ENCODE peak calls at places on chromosomes 6 and 20, in ten cellular contexts. P is CD4-positive, alpha-beta T cell; F is AG04450; Y is RWPE1; N is tibial nerve; T is tibial artery; X is ovary; Z is CD8-positive, alpha-beta T cell; U is cardiac muscle cell; Q is brain microvascular endothelial cell. W is an unnamed sample.

GRCh38 chr20:23147964-23148720 is 62.0 kb upstream of the CD93 start:
- DNase-seq in U (no peak), Y (no peak), P (no peak), N (peak; percentile 50), F (no peak), X (no peak), Z (no peak), T (peak; percentile 91), Q (peak; percentile 73), W (peak; percentile 87)

GRCh38 chr6:36760685-36761435 is 63.2 kb downstream of the RAB44 start:
- DNase-seq in X (no peak), U (no peak), N (no peak), P (no peak), F (no peak), Z (no peak), Q (no peak), Y (no peak), T (no peak), W (no peak)

GRCh38 chr6:166942393-166943168 is 13.8 kb downstream of the RNASET2 start:
- DNase-seq in N (no peak), X (no peak), Y (no peak), Q (no peak), T (no peak), Z (no peak), F (no peak), U (no peak), P (peak; percentile 54), W (no peak)

GRCh38 chr6:5749016-5749665 is 257.6 kb downstream of the NRN1 start:
- DNase-seq in N (no peak), Y (no peak), X (no peak), Q (no peak), F (no peak), T (no peak), Z (no peak), U (no peak), P (no peak), W (no peak)

GRCh38 chr6:125153541-125154183 is at the start of gene TPD52L1:
- DNase-seq in T (peak; percentile 92), F (no peak), U (peak; percentile 92), Q (peak; percentile 39), P (peak; percentile 24), N (peak; percentile 60), Z (peak; percentile 39), Y (peak; percentile 84), X (peak; percentile 81), W (peak; percentile 83)

GRCh38 chr20:25355866-25356265 is 34.8 kb downstream of the ABHD12 start:
- DNase-seq in P (no peak), Y (no peak), U (no peak), N (no peak), Z (no peak), X (no peak), Q (no peak), T (no peak), F (no peak), W (no peak)

GRCh38 chr6:16276991-16277981 is 38.9 kb downstream of the GMPR start:
- DNase-seq in N (peak; percentile 12), Z (no peak), U (peak; percentile 92), P (no peak), T (peak; percentile 94), X (peak; percentile 74), Y (peak; percentile 91), F (peak; percentile 55), Q (peak; percentile 91), W (peak; percentile 84)

GRCh38 chr6:70669133-70669532 is 1.4 kb downstream of the SMAP1 start:
- DNase-seq in U (no peak), Y (peak; percentile 40), Z (no peak), P (no peak), T (no peak), N (no peak), Q (no peak), X (no peak), F (no peak), W (no peak)

GRCh38 chr20:16017656-16018055 is 555.6 kb downstream of the KIF16B start:
- DNase-seq in P (no peak), Z (no peak), Q (no peak), F (no peak), T (no peak), U (no peak), X (no peak), N (no peak), Y (no peak), W (no peak)

GRCh38 chr6:16727996-16728395 is 33.3 kb downstream of the ATXN1 start:
- DNase-seq in Q (no peak), Z (no peak), Y (no peak), F (no peak), U (no peak), P (no peak), N (no peak), T (no peak), X (no peak), W (no peak)

GRCh38 chr6:28368522-28368921 is 18.8 kb downstream of the ZKSCAN3 start:
- DNase-seq in Z (no peak), Q (no peak), N (no peak), F (no peak), Y (no peak), P (no peak), U (no peak), T (no peak), X (no peak), W (no peak)

GRCh38 chr6:36545767-36546663 is 1.3 kb downstream of the STK38 start:
- DNase-seq in U (peak; percentile 51), T (no peak), P (peak; percentile 5), Y (peak; percentile 28), Q (peak; percentile 7), X (peak; percentile 25), Z (no peak), N (no peak), F (no peak), W (no peak)

GRCh38 chr20:2162125-2162822 is 60.6 kb downstream of the STK35 start:
- DNase-seq in T (peak; percentile 41), Z (no peak), F (no peak), N (no peak), Y (no peak), U (no peak), X (no peak), Q (no peak), P (no peak), W (no peak)

GRCh38 chr6:44053760-44054556 is 73.3 kb downstream of the MRPL14 start:
- DNase-seq in P (no peak), Q (peak; percentile 66), U (peak; percentile 54), F (no peak), T (no peak), Z (no peak), Y (no peak), X (no peak), N (no peak), W (peak; percentile 18)
- H3K27ac ChIP-seq in P (no peak overlapping the region), Q (peak overlapping the region; percentile 61), U (peak overlapping the region; percentile 78), F (peak overlapping the region; percentile 77), T (no peak overlapping the region), Z (no peak overlapping the region), Y (peak overlapping the region; percentile 61), X (no peak overlapping the region), N (no peak overlapping the region), W (peak overlapping the region; percentile 3)

GRCh38 chr6:134410531-134410930 is 92.6 kb upstream of the SGK1 start:
- DNase-seq in Y (no peak), T (no peak), U (no peak), N (no peak), X (no peak), P (no peak), Q (no peak), Z (no peak), F (no peak), W (no peak)

GRCh38 chr6:134415681-134416080 is 97.8 kb upstream of the SGK1 start:
- DNase-seq in U (no peak), N (no peak), F (no peak), P (no peak), Y (no peak), T (no peak), Z (no peak), X (no peak), Q (no peak), W (no peak)

GRCh38 chr6:134415194-134415593 is 97.3 kb upstream of the SGK1 start:
- DNase-seq in N (no peak), T (no peak), Z (no peak), P (no peak), U (no peak), Q (no peak), Y (no peak), F (no peak), X (no peak), W (no peak)

GRCh38 chr6:134414793-134415192 is 96.9 kb upstream of the SGK1 start:
- DNase-seq in U (no peak), Q (no peak), Y (no peak), T (no peak), F (no peak), X (no peak), Z (no peak), P (no peak), N (no peak), W (no peak)

DNA sequence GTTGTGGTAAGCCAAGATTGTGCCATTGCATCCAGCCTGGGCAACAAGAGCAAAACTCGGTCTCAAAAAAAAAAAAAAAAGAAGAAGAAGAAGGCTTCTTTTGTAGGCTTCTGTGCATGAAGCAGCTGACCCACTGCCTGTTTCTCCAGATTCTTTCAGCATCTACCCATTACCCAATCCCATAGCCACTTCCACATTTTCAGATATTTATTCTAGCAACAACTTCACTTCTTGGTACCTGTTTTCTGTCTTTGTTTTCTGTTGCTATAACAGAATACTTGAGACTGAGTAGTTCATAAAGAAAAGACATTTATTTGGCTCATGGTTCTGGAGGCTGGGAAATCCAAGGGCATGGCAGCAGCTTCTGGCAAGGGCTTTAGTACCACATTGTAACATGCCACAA is 95.3 kb upstream of the SGK1 start:
- DNase-seq in Q (no peak), P (no peak), F (no peak), Y (no peak), T (no peak), N (no peak), Z (no peak), X (no peak), U (no peak), W (no peak)
- TF ChIP-seq CTCF in Q (no peak), P (no peak), F (no peak), Y (no peak), T (no peak), N (no peak), Z (no peak), X (no peak), U (no peak), W (no peak)

DNA sequence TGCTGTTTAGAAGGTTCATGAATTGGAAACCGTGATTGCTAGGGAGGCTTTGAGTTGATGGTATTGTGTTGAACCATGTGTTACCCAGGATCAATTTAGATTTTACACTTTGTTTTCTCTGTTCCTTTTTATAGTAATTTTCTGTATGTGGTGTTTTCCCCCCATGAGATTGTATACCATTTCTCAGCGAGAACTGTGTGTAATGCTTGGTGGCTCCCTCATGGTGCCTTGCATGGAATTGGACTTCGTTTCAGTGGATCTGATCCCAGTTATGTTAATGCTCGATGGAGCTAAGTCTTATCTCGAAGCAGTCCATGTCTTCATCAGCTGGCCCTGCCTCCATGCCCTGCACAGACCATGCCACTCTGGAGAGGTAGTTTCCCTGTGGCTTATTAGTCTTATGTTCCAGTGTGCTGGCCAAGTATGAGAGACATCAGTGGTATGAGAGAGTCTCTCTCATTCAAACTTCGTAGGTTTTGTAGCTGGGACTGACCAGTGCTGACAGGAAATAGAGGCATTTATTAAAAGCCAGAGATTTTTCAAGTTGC is 18.7 kb downstream of the PTPN1 start:
- DNase-seq in T (no peak), Y (no peak), X (no peak), U (no peak), Q (no peak), Z (no peak), P (no peak), N (no peak), F (no peak), W (no peak)
- H3K27ac ChIP-seq in T (no peak overlapping the region), Y (no peak overlapping the region), X (no peak overlapping the region), U (no peak overlapping the region), Q (no peak overlapping the region), Z (no peak overlapping the region), P (no peak overlapping the region), N (no peak overlapping the region), F (no peak overlapping the region), W (no peak overlapping the region)

GRCh38 chr6:13554929-13555333 is 19.5 kb upstream of the SIRT5 start:
- DNase-seq in P (no peak), Z (no peak), T (no peak), F (no peak), X (peak; percentile 34), Y (no peak), Q (no peak), N (no peak), U (peak; percentile 44), W (peak; percentile 18)
- TF ChIP-seq CTCF in P (no peak), Z (no peak), T (no peak), F (no peak), X (no peak), Y (no peak), Q (no peak), N (no peak), U (no peak), W (no peak)

W was measured in psoas muscle.